ENCODE peak calls at places on chromosomes 3 and 15, in eight cellular contexts. S, F, I, W, Z, E, M and V are unnamed samples.

GRCh38 chr15:92005154-92005553 is 151.6 kb downstream of the SLCO3A1 start:
- DNase-seq in S (no peak), F (no peak), I (no peak), W (no peak), Z (no peak), E (no peak), M (no peak), V (no peak)

GRCh38 chr15:101162701-101163483 is 89.0 kb downstream of the CHSY1 start:
- DNase-seq in S (peak), F (no peak), I (peak), W (no peak), Z (peak), E (no peak), M (no peak), V (no peak)

GRCh38 chr3:102745881-102746280 is 311.1 kb downstream of the ZPLD1 start:
- DNase-seq in S (no peak), F (no peak), I (no peak), W (no peak), Z (no peak), E (no peak), M (no peak), V (no peak)

GRCh38 chr15:58473720-58474119 is 41.9 kb downstream of the LIPC start:
- DNase-seq in S (no peak), F (no peak), I (no peak), W (no peak), Z (no peak), E (no peak), M (no peak), V (peak)

GRCh38 chr15:76682833-76683232 is 222.3 kb downstream of the SCAPER start:
- DNase-seq in S (no peak), F (no peak), I (no peak), W (no peak), Z (no peak), E (no peak), M (no peak), V (no peak)

GRCh38 chr3:98733778-98734281 is 29.3 kb upstream of the ST3GAL6 start:
- DNase-seq in S (no peak), F (no peak), I (no peak), W (no peak), Z (no peak), E (no peak), M (no peak), V (no peak)

GRCh38 chr3:63386568-63386967 is 108.5 kb downstream of the SYNPR start:
- DNase-seq in S (no peak), F (no peak), I (no peak), W (no peak), Z (peak), E (no peak), M (no peak), V (no peak)

GRCh38 chr3:8488436-8488835 is 13.2 kb upstream of the LMCD1 start:
- DNase-seq in S (no peak), F (no peak), I (no peak), W (no peak), Z (no peak), E (no peak), M (no peak), V (no peak)

GRCh38 chr15:70829366-70830166 is 24.4 kb downstream of the LARP6 start:
- DNase-seq in S (no peak), F (no peak), I (no peak), W (no peak), Z (no peak), E (no peak), M (no peak), V (no peak)

GRCh38 chr15:57017024-57017423 is 98.6 kb downstream of the TCF12 start:
- DNase-seq in S (no peak), F (no peak), I (no peak), W (no peak), Z (no peak), E (no peak), M (no peak), V (no peak)

GRCh38 chr3:186255703-186256331 is 106.2 kb downstream of the DGKG start:
- DNase-seq in S (no peak), F (no peak), I (no peak), W (no peak), Z (no peak), E (peak), M (no peak), V (no peak)

GRCh38 chr3:188156051-188156450 is 2.1 kb downstream of the LPP start:
- DNase-seq in S (no peak), F (no peak), I (no peak), W (no peak), Z (no peak), E (no peak), M (no peak), V (no peak)

GRCh38 chr15:90483640-90484039 is 46.1 kb upstream of the CRTC3 start:
- DNase-seq in S (no peak), F (no peak), I (no peak), W (no peak), Z (no peak), E (no peak), M (no peak), V (no peak)

GRCh38 chr3:183518446-183519185 is 36.9 kb downstream of the KLHL6 start:
- DNase-seq in S (no peak), F (no peak), I (no peak), W (no peak), Z (no peak), E (no peak), M (no peak), V (no peak)

GRCh38 chr3:127588675-127589577 is 1.6 kb downstream of the TPRA1 start:
- DNase-seq in S (no peak), F (no peak), I (no peak), W (no peak), Z (peak), E (no peak), M (no peak), V (peak)

GRCh38 chr15:63347074-63347859 is 34.4 kb downstream of the CA12 start:
- DNase-seq in S (no peak), F (no peak), I (no peak), W (no peak), Z (no peak), E (no peak), M (no peak), V (no peak)
- H3K27ac ChIP-seq in S (no peak), F (peak), I (no peak), W (no peak), Z (no peak), E (no peak), M (no peak), V (peak)

DNA sequence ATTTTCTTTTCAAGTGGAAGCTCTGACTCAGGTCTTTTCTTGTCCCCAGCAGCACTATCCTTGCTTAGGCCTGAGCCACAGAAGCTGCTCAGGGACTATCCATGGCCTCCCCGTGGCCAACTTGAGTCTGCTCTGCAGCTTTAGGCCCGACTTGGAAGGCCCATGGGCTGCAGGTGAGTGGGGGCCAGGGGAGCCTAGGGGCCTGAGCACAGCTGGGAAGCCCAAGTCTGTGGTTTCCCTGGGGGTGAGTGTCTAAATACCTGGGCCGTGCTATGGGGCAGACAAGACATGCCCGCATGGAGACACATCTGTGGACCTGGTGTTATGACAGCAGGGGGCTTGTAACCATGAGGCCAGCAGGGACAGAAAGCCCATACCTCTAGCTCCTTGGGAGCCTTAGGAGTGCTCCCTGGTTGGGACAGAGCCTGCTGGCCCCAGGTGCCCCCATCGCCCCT is at the start of gene PTH1R:
- DNase-seq in S (peak), F (no peak), I (no peak), W (no peak), Z (no peak), E (no peak), M (no peak), V (no peak)
- H3K27ac ChIP-seq in S (no peak), F (no peak), I (no peak), W (no peak), Z (no peak), E (no peak), M (no peak), V (no peak)

DNA sequence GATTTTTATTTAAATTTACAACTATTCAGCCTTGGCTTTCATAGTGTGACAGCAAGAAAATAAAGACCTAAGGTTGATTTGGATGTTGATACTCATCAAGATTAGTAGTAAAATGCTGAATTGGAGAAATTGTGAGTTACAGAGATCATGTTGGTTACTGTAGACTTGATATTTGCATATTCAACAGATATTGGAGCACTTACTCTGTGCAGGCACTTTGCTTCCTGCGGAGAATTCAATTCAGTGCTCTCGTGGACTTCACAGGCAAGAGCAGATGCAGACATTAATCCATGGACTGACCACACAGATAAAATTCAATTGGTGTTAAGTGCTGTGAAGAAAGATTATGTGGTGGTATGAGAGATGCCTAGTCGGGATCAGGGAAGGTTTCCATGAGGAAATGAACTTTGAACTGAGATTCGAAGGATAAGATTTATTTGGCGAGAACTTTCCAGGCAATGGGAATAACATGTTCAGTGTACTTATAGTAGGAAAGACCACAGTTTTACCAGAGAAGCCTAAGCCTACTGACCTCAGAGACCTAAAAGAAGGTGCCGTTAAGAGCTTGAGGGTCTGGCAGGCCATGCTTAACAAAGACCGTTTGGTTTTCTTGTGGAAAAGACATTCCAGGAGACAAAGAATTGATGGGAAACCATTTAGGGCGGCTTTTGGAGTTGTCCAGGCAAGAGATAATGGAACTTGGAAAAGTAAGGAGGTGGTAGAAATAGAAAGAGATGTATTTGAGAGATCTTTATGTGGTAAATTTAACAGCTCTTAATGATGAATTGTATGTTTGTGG is 4.3 kb downstream of the SELENOT start:
- DNase-seq in S (no peak), F (no peak), I (no peak), W (no peak), Z (no peak), E (no peak), M (no peak), V (no peak)
- H3K27ac ChIP-seq in S (peak), F (no peak), I (no peak), W (no peak), Z (no peak), E (no peak), M (no peak), V (no peak)

GRCh38 chr3:12442654-12443501 is 41.4 kb upstream of the TSEN2 start:
- DNase-seq in S (no peak), F (no peak), I (no peak), W (no peak), Z (peak), E (no peak), M (no peak), V (no peak)
- H3K27ac ChIP-seq in S (no peak), F (no peak), I (no peak), W (no peak), Z (no peak), E (no peak), M (no peak), V (no peak)

GRCh38 chr15:78047631-78048409 is 29.7 kb downstream of the TBC1D2B start:
- DNase-seq in S (no peak), F (no peak), I (no peak), W (no peak), Z (no peak), E (no peak), M (peak), V (no peak)

GRCh38 chr15:78049691-78050440 is 27.6 kb downstream of the TBC1D2B start:
- DNase-seq in S (no peak), F (no peak), I (no peak), W (no peak), Z (no peak), E (no peak), M (no peak), V (no peak)

GRCh38 chr15:78046796-78047341 is 30.6 kb downstream of the TBC1D2B start:
- DNase-seq in S (no peak), F (no peak), I (no peak), W (no peak), Z (no peak), E (peak), M (no peak), V (no peak)

GRCh38 chr15:78050441-78050809 is 27.1 kb downstream of the TBC1D2B start:
- DNase-seq in S (no peak), F (no peak), I (no peak), W (no peak), Z (no peak), E (no peak), M (no peak), V (no peak)

GRCh38 chr15:78048410-78048946 is 29.0 kb downstream of the TBC1D2B start:
- DNase-seq in S (no peak), F (no peak), I (no peak), W (no peak), Z (no peak), E (no peak), M (no peak), V (no peak)
- H3K27ac ChIP-seq in S (peak), F (peak), I (no peak), W (no peak), Z (peak), E (peak), M (peak), V (no peak)